ENCODE peak calls at places on chromosomes 2 and 18, in seven cellular contexts. E is mesendoderm, Y is IMR-90, A is H9, D is H1, U is neuronal stem cell, H is mesenchymal stem cell. G is an unnamed sample.

GRCh38 chr18:24570716-24571115 is 110.3 kb downstream of the HRH4 start:
- DNase-seq in E (no peak), Y (no peak), A (no peak), D (no peak), U (no peak), H (no peak), G (no peak)

GRCh38 chr2:200252661-200253067 is 53.8 kb upstream of the SPATS2L start:
- DNase-seq in E (peak; percentile 54), Y (peak; percentile 93), A (no peak), D (no peak), U (no peak), H (peak; percentile 95), G (no peak)

GRCh38 chr2:209901187-209901586 is 101.3 kb upstream of the RPE start:
- DNase-seq in E (no peak), Y (no peak), A (no peak), D (no peak), U (no peak), H (no peak), G (no peak)

GRCh38 chr18:68177807-68178702 is 536.9 kb downstream of the TMX3 start:
- DNase-seq in E (no peak), Y (peak; percentile 99), A (no peak), D (no peak), U (no peak), H (peak; percentile 92), G (peak; percentile 78)

GRCh38 chr2:99865818-99866676 is 276.3 kb downstream of the AFF3 start:
- DNase-seq in E (peak; percentile 68), Y (peak; percentile 39), A (no peak), D (no peak), U (no peak), H (peak; percentile 78), G (peak; percentile 94)

GRCh38 chr2:237161239-237161638 is 75.5 kb downstream of the COPS8 start:
- DNase-seq in E (no peak), Y (no peak), A (no peak), D (no peak), U (no peak), H (no peak), G (no peak)

GRCh38 chr2:11697103-11697871 is 27.3 kb upstream of the NTSR2 start:
- DNase-seq in E (no peak), Y (peak; percentile 71), A (no peak), D (no peak), U (no peak), H (peak; percentile 45), G (no peak)

GRCh38 chr18:33696332-33697162 is 118.5 kb downstream of the ASXL3 start:
- DNase-seq in E (peak; percentile 80), Y (no peak), A (no peak), D (no peak), U (no peak), H (no peak), G (no peak)

GRCh38 chr18:939167-939566 is 34.5 kb downstream of the ADCYAP1 start:
- DNase-seq in E (peak; percentile 94), Y (no peak), A (no peak), D (no peak), U (no peak), H (no peak), G (peak; percentile 85)

GRCh38 chr2:43209204-43209717 is 17.1 kb downstream of the ZFP36L2 start:
- DNase-seq in E (no peak), Y (no peak), A (no peak), D (no peak), U (no peak), H (no peak), G (no peak)

GRCh38 chr2:29817846-29818680 is 103.3 kb downstream of the ALK start:
- DNase-seq in E (no peak), Y (no peak), A (no peak), D (no peak), U (no peak), H (no peak), G (no peak)

GRCh38 chr2:38716185-38716584 is 35.0 kb downstream of the SRSF7 start:
- DNase-seq in E (no peak), Y (peak; percentile 91), A (no peak), D (no peak), U (no peak), H (peak; percentile 92), G (peak; percentile 93)

GRCh38 chr2:110146945-110147332 is 31.3 kb upstream of the MALL start:
- DNase-seq in E (no peak), Y (no peak), A (no peak), D (no peak), U (no peak), H (no peak), G (no peak)
- H2AK5ac ChIP-seq in E (no peak overlapping the region), Y (no peak overlapping the region), A (no peak overlapping the region), D (no peak overlapping the region), U (no peak overlapping the region), H (no peak overlapping the region), G (no peak overlapping the region)

GRCh38 chr2:186572705-186573104 is 17.2 kb upstream of the ITGAV start:
- DNase-seq in E (no peak), Y (no peak), A (no peak), D (no peak), U (no peak), H (no peak), G (no peak)
- H3K23ac ChIP-seq in E (no peak overlapping the region), Y (no peak overlapping the region), A (no peak overlapping the region), D (no peak overlapping the region), U (no peak overlapping the region), H (no peak overlapping the region), G (no peak overlapping the region)

GRCh38 chr2:125312342-125312741 is 1287.3 kb downstream of the CNTNAP5 start:
- DNase-seq in E (no peak), Y (no peak), A (no peak), D (no peak), U (no peak), H (no peak), G (no peak)

GRCh38 chr2:125313806-125314205 is 1288.7 kb downstream of the CNTNAP5 start:
- DNase-seq in E (peak; percentile 30), Y (no peak), A (peak; percentile 65), D (no peak), U (no peak), H (no peak), G (no peak)

GRCh38 chr2:125310671-125311364 is 1285.7 kb downstream of the CNTNAP5 start:
- DNase-seq in E (no peak), Y (no peak), A (no peak), D (no peak), U (no peak), H (no peak), G (no peak)
- H2AK5ac ChIP-seq in E (no peak overlapping the region), Y (no peak overlapping the region), A (no peak overlapping the region), D (no peak overlapping the region), U (no peak overlapping the region), H (no peak overlapping the region), G (no peak overlapping the region)

GRCh38 chr2:45433363-45433762 is 177.7 kb downstream of the SRBD1 start:
- DNase-seq in E (no peak), Y (no peak), A (no peak), D (no peak), U (no peak), H (no peak), G (no peak)
- H3K23ac ChIP-seq in E (no peak overlapping the region), Y (no peak overlapping the region), A (no peak overlapping the region), D (no peak overlapping the region), U (no peak overlapping the region), H (no peak overlapping the region), G (no peak overlapping the region)

DNA sequence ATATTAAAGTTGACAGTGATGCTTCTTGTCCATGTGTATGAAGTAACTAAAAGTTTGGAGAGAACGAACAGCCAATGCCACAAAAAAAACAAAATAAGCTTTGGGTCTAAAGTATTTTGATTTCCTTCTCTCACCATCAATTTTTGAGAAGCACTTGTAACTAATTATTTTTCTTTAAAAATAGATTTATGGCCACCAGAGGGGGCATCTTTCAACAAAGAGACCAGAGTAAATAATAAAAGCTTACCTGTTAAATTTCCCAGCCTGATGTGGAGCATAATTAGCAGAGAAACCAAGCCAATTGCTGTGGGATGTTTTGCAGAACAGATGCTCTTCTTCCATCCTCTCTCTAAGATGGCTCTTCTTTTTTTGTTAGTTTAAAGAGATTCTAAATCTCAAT is 29.0 kb downstream of the LINC00305 start:
- DNase-seq in E (no peak), Y (no peak), A (no peak), D (no peak), U (no peak), H (no peak), G (peak; percentile 58)
- H2AK5ac ChIP-seq in E (no peak overlapping the region), Y (no peak overlapping the region), A (no peak overlapping the region), D (no peak overlapping the region), U (no peak overlapping the region), H (no peak overlapping the region), G (no peak overlapping the region)

GRCh38 chr2:219234331-219234730 is 4.7 kb downstream of the ANKZF1 start:
- DNase-seq in E (no peak), Y (no peak), A (no peak), D (no peak), U (no peak), H (no peak), G (no peak)
- H3K23ac ChIP-seq in E (no peak overlapping the region), Y (no peak overlapping the region), A (no peak overlapping the region), D (no peak overlapping the region), U (no peak overlapping the region), H (no peak overlapping the region), G (no peak overlapping the region)

GRCh38 chr18:21865043-21865442 is 124.5 kb downstream of the MIB1 start:
- DNase-seq in E (no peak), Y (peak; percentile 21), A (no peak), D (no peak), U (no peak), H (no peak), G (no peak)
- H2AK5ac ChIP-seq in E (no peak overlapping the region), Y (no peak overlapping the region), A (no peak overlapping the region), D (no peak overlapping the region), U (no peak overlapping the region), H (no peak overlapping the region), G (no peak overlapping the region)

DNA sequence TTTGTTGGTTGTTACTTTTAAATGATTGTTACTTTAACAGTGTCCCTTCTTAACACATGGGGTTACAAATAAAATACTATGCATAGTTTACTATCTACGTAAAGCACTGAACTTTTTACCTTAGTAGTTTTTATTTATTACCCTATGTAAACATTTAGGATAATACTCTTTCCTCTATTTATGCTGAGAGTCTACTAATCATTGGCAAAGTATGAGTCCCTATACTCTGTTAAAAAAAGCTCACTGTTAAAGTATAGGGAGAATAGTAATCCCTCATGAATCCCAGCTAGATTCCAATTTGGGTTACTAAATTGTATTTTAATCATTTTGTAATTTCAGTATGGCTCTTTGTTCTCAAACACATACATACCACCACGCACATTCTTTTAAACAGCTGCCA is 104.8 kb downstream of the TMEM247 start:
- DNase-seq in E (no peak), Y (peak; percentile 61), A (no peak), D (no peak), U (no peak), H (no peak), G (no peak)
- H3K23ac ChIP-seq in E (no peak overlapping the region), Y (peak overlapping the region; percentile 81), A (no peak overlapping the region), D (no peak overlapping the region), U (no peak overlapping the region), H (no peak overlapping the region), G (no peak overlapping the region)

G was measured in trophoblast cell.